ENCODE peak calls at places on chromosomes 13 and 19, in nine cellular contexts. One of them, this sample, is unnamed.

GRCh38 chr13:39451860-39452301 is 151.1 kb downstream of the LHFPL6 start:
- DNase-seq in stimulated activated CD4-positive, alpha-beta T cell treated with anti-CD3 and anti-CD28 coated beads, TNF-alpha, amount 100 ng/mL, for 48 hours: no peak
- DNase-seq in activated CD4-positive, alpha-beta memory T cell treated with anti-CD3 and anti-CD28 coated beads, Interleukin-2, amount 10 ng/mL, durations not matched to agents 7 days and 5 days: no peak
- DNase-seq in coronary artery: no peak
- DNase-seq in NCI-H187 treated with DMSO at 0.1 percent for 48 hours: no peak
- DNase-seq in stimulated activated CD8-positive, alpha-beta memory T cell treated with anti-CD3 and anti-CD28 coated beads, Interleukin-4, amount 100 ng/mL, for 24 hours: no peak
- DNase-seq in cardiac muscle cell: peak
- DNase-seq in neural crest cell: no peak
- DNase-seq in CD4-positive, CD25-positive, alpha-beta regulatory T cell: no peak
- DNase-seq in this sample: no peak

GRCh38 chr13:25062479-25062878 is 33.5 kb upstream of the PABPC3 start:
- DNase-seq in stimulated activated CD4-positive, alpha-beta T cell treated with anti-CD3 and anti-CD28 coated beads, TNF-alpha, amount 100 ng/mL, for 48 hours: no peak
- DNase-seq in CD4-positive, CD25-positive, alpha-beta regulatory T cell: no peak
- DNase-seq in stimulated activated CD8-positive, alpha-beta memory T cell treated with anti-CD3 and anti-CD28 coated beads, Interleukin-4, amount 100 ng/mL, for 24 hours: no peak
- DNase-seq in coronary artery: no peak
- DNase-seq in cardiac muscle cell: no peak
- DNase-seq in activated CD4-positive, alpha-beta memory T cell treated with anti-CD3 and anti-CD28 coated beads, Interleukin-2, amount 10 ng/mL, durations not matched to agents 7 days and 5 days: no peak
- DNase-seq in neural crest cell: no peak
- DNase-seq in NCI-H187 treated with DMSO at 0.1 percent for 48 hours: no peak
- DNase-seq in this sample: no peak

GRCh38 chr19:47381653-47382279 is 32.7 kb downstream of the DHX34 start:
- DNase-seq in activated CD4-positive, alpha-beta memory T cell treated with anti-CD3 and anti-CD28 coated beads, Interleukin-2, amount 10 ng/mL, durations not matched to agents 7 days and 5 days: peak
- DNase-seq in NCI-H187 treated with DMSO at 0.1 percent for 48 hours: no peak
- DNase-seq in stimulated activated CD8-positive, alpha-beta memory T cell treated with anti-CD3 and anti-CD28 coated beads, Interleukin-4, amount 100 ng/mL, for 24 hours: no peak
- DNase-seq in cardiac muscle cell: no peak
- DNase-seq in stimulated activated CD4-positive, alpha-beta T cell treated with anti-CD3 and anti-CD28 coated beads, TNF-alpha, amount 100 ng/mL, for 48 hours: no peak
- DNase-seq in coronary artery: no peak
- DNase-seq in CD4-positive, CD25-positive, alpha-beta regulatory T cell: peak
- DNase-seq in neural crest cell: no peak
- DNase-seq in this sample: no peak

GRCh38 chr19:7845390-7846179 is 15.6 kb downstream of the EVI5L start:
- DNase-seq in cardiac muscle cell: no peak
- DNase-seq in stimulated activated CD8-positive, alpha-beta memory T cell treated with anti-CD3 and anti-CD28 coated beads, Interleukin-4, amount 100 ng/mL, for 24 hours: no peak
- DNase-seq in stimulated activated CD4-positive, alpha-beta T cell treated with anti-CD3 and anti-CD28 coated beads, TNF-alpha, amount 100 ng/mL, for 48 hours: no peak
- DNase-seq in coronary artery: no peak
- DNase-seq in activated CD4-positive, alpha-beta memory T cell treated with anti-CD3 and anti-CD28 coated beads, Interleukin-2, amount 10 ng/mL, durations not matched to agents 7 days and 5 days: no peak
- DNase-seq in CD4-positive, CD25-positive, alpha-beta regulatory T cell: no peak
- DNase-seq in neural crest cell: no peak
- DNase-seq in NCI-H187 treated with DMSO at 0.1 percent for 48 hours: no peak
- DNase-seq in this sample: no peak

GRCh38 chr13:33761744-33762143 is 56.2 kb upstream of the RFC3 start:
- DNase-seq in cardiac muscle cell: peak
- DNase-seq in activated CD4-positive, alpha-beta memory T cell treated with anti-CD3 and anti-CD28 coated beads, Interleukin-2, amount 10 ng/mL, durations not matched to agents 7 days and 5 days: no peak
- DNase-seq in CD4-positive, CD25-positive, alpha-beta regulatory T cell: no peak
- DNase-seq in stimulated activated CD4-positive, alpha-beta T cell treated with anti-CD3 and anti-CD28 coated beads, TNF-alpha, amount 100 ng/mL, for 48 hours: no peak
- DNase-seq in coronary artery: no peak
- DNase-seq in neural crest cell: peak
- DNase-seq in stimulated activated CD8-positive, alpha-beta memory T cell treated with anti-CD3 and anti-CD28 coated beads, Interleukin-4, amount 100 ng/mL, for 24 hours: no peak
- DNase-seq in NCI-H187 treated with DMSO at 0.1 percent for 48 hours: no peak
- DNase-seq in this sample: no peak

GRCh38 chr13:22220186-22221160 is 549.6 kb downstream of the FGF9 start:
- DNase-seq in coronary artery: no peak
- DNase-seq in CD4-positive, CD25-positive, alpha-beta regulatory T cell: no peak
- DNase-seq in cardiac muscle cell: no peak
- DNase-seq in neural crest cell: no peak
- DNase-seq in NCI-H187 treated with DMSO at 0.1 percent for 48 hours: no peak
- DNase-seq in activated CD4-positive, alpha-beta memory T cell treated with anti-CD3 and anti-CD28 coated beads, Interleukin-2, amount 10 ng/mL, durations not matched to agents 7 days and 5 days: no peak
- DNase-seq in stimulated activated CD4-positive, alpha-beta T cell treated with anti-CD3 and anti-CD28 coated beads, TNF-alpha, amount 100 ng/mL, for 48 hours: no peak
- DNase-seq in stimulated activated CD8-positive, alpha-beta memory T cell treated with anti-CD3 and anti-CD28 coated beads, Interleukin-4, amount 100 ng/mL, for 24 hours: no peak
- DNase-seq in this sample: no peak

GRCh38 chr19:38657633-38658222 is 10.3 kb downstream of the ACTN4 start:
- DNase-seq in cardiac muscle cell: no peak
- DNase-seq in CD4-positive, CD25-positive, alpha-beta regulatory T cell: peak
- DNase-seq in stimulated activated CD8-positive, alpha-beta memory T cell treated with anti-CD3 and anti-CD28 coated beads, Interleukin-4, amount 100 ng/mL, for 24 hours: no peak
- DNase-seq in neural crest cell: no peak
- DNase-seq in NCI-H187 treated with DMSO at 0.1 percent for 48 hours: no peak
- DNase-seq in stimulated activated CD4-positive, alpha-beta T cell treated with anti-CD3 and anti-CD28 coated beads, TNF-alpha, amount 100 ng/mL, for 48 hours: no peak
- DNase-seq in coronary artery: no peak
- DNase-seq in activated CD4-positive, alpha-beta memory T cell treated with anti-CD3 and anti-CD28 coated beads, Interleukin-2, amount 10 ng/mL, durations not matched to agents 7 days and 5 days: no peak
- DNase-seq in this sample: no peak

GRCh38 chr13:35925669-35926068 is 205.5 kb downstream of the DCLK1 start:
- DNase-seq in neural crest cell: no peak
- DNase-seq in stimulated activated CD4-positive, alpha-beta T cell treated with anti-CD3 and anti-CD28 coated beads, TNF-alpha, amount 100 ng/mL, for 48 hours: no peak
- DNase-seq in cardiac muscle cell: no peak
- DNase-seq in CD4-positive, CD25-positive, alpha-beta regulatory T cell: no peak
- DNase-seq in NCI-H187 treated with DMSO at 0.1 percent for 48 hours: no peak
- DNase-seq in coronary artery: no peak
- DNase-seq in activated CD4-positive, alpha-beta memory T cell treated with anti-CD3 and anti-CD28 coated beads, Interleukin-2, amount 10 ng/mL, durations not matched to agents 7 days and 5 days: no peak
- DNase-seq in stimulated activated CD8-positive, alpha-beta memory T cell treated with anti-CD3 and anti-CD28 coated beads, Interleukin-4, amount 100 ng/mL, for 24 hours: no peak
- DNase-seq in this sample: no peak

GRCh38 chr13:44815507-44816074 is 173.7 kb downstream of the NUFIP1 start:
- DNase-seq in CD4-positive, CD25-positive, alpha-beta regulatory T cell: no peak
- DNase-seq in stimulated activated CD4-positive, alpha-beta T cell treated with anti-CD3 and anti-CD28 coated beads, TNF-alpha, amount 100 ng/mL, for 48 hours: peak
- DNase-seq in cardiac muscle cell: peak
- DNase-seq in coronary artery: no peak
- DNase-seq in neural crest cell: no peak
- DNase-seq in activated CD4-positive, alpha-beta memory T cell treated with anti-CD3 and anti-CD28 coated beads, Interleukin-2, amount 10 ng/mL, durations not matched to agents 7 days and 5 days: no peak
- DNase-seq in NCI-H187 treated with DMSO at 0.1 percent for 48 hours: no peak
- DNase-seq in stimulated activated CD8-positive, alpha-beta memory T cell treated with anti-CD3 and anti-CD28 coated beads, Interleukin-4, amount 100 ng/mL, for 24 hours: no peak
- DNase-seq in this sample: no peak

GRCh38 chr13:109922518-109922917 is 136.1 kb upstream of the IRS2 start:
- DNase-seq in stimulated activated CD8-positive, alpha-beta memory T cell treated with anti-CD3 and anti-CD28 coated beads, Interleukin-4, amount 100 ng/mL, for 24 hours: no peak
- DNase-seq in neural crest cell: no peak
- DNase-seq in CD4-positive, CD25-positive, alpha-beta regulatory T cell: no peak
- DNase-seq in activated CD4-positive, alpha-beta memory T cell treated with anti-CD3 and anti-CD28 coated beads, Interleukin-2, amount 10 ng/mL, durations not matched to agents 7 days and 5 days: no peak
- DNase-seq in NCI-H187 treated with DMSO at 0.1 percent for 48 hours: no peak
- DNase-seq in stimulated activated CD4-positive, alpha-beta T cell treated with anti-CD3 and anti-CD28 coated beads, TNF-alpha, amount 100 ng/mL, for 48 hours: no peak
- DNase-seq in coronary artery: no peak
- DNase-seq in cardiac muscle cell: no peak
- DNase-seq in this sample: no peak

GRCh38 chr19:38644719-38645118 is 2.7 kb upstream of the ACTN4 start:
- DNase-seq in stimulated activated CD4-positive, alpha-beta T cell treated with anti-CD3 and anti-CD28 coated beads, TNF-alpha, amount 100 ng/mL, for 48 hours: no peak
- DNase-seq in coronary artery: no peak
- DNase-seq in CD4-positive, CD25-positive, alpha-beta regulatory T cell: no peak
- DNase-seq in stimulated activated CD8-positive, alpha-beta memory T cell treated with anti-CD3 and anti-CD28 coated beads, Interleukin-4, amount 100 ng/mL, for 24 hours: no peak
- DNase-seq in cardiac muscle cell: no peak
- DNase-seq in NCI-H187 treated with DMSO at 0.1 percent for 48 hours: no peak
- DNase-seq in activated CD4-positive, alpha-beta memory T cell treated with anti-CD3 and anti-CD28 coated beads, Interleukin-2, amount 10 ng/mL, durations not matched to agents 7 days and 5 days: no peak
- DNase-seq in neural crest cell: no peak
- DNase-seq in this sample: no peak

GRCh38 chr19:15195987-15196682 is 4.7 kb downstream of the NOTCH3 start:
- DNase-seq in coronary artery: no peak
- DNase-seq in activated CD4-positive, alpha-beta memory T cell treated with anti-CD3 and anti-CD28 coated beads, Interleukin-2, amount 10 ng/mL, durations not matched to agents 7 days and 5 days: no peak
- DNase-seq in stimulated activated CD4-positive, alpha-beta T cell treated with anti-CD3 and anti-CD28 coated beads, TNF-alpha, amount 100 ng/mL, for 48 hours: no peak
- DNase-seq in neural crest cell: no peak
- DNase-seq in CD4-positive, CD25-positive, alpha-beta regulatory T cell: no peak
- DNase-seq in NCI-H187 treated with DMSO at 0.1 percent for 48 hours: no peak
- DNase-seq in cardiac muscle cell: peak
- DNase-seq in stimulated activated CD8-positive, alpha-beta memory T cell treated with anti-CD3 and anti-CD28 coated beads, Interleukin-4, amount 100 ng/mL, for 24 hours: no peak
- DNase-seq in this sample: peak

GRCh38 chr19:1122972-1123363 is 19.2 kb downstream of the GPX4 start:
- DNase-seq in coronary artery: no peak
- DNase-seq in NCI-H187 treated with DMSO at 0.1 percent for 48 hours: no peak
- DNase-seq in stimulated activated CD4-positive, alpha-beta T cell treated with anti-CD3 and anti-CD28 coated beads, TNF-alpha, amount 100 ng/mL, for 48 hours: peak
- DNase-seq in stimulated activated CD8-positive, alpha-beta memory T cell treated with anti-CD3 and anti-CD28 coated beads, Interleukin-4, amount 100 ng/mL, for 24 hours: no peak
- DNase-seq in CD4-positive, CD25-positive, alpha-beta regulatory T cell: no peak
- DNase-seq in cardiac muscle cell: peak
- DNase-seq in activated CD4-positive, alpha-beta memory T cell treated with anti-CD3 and anti-CD28 coated beads, Interleukin-2, amount 10 ng/mL, durations not matched to agents 7 days and 5 days: peak
- DNase-seq in neural crest cell: peak
- DNase-seq in this sample: peak

GRCh38 chr13:107035778-107036177 is 467.8 kb upstream of the ARGLU1 start:
- DNase-seq in activated CD4-positive, alpha-beta memory T cell treated with anti-CD3 and anti-CD28 coated beads, Interleukin-2, amount 10 ng/mL, durations not matched to agents 7 days and 5 days: no peak
- DNase-seq in neural crest cell: no peak
- DNase-seq in stimulated activated CD8-positive, alpha-beta memory T cell treated with anti-CD3 and anti-CD28 coated beads, Interleukin-4, amount 100 ng/mL, for 24 hours: no peak
- DNase-seq in stimulated activated CD4-positive, alpha-beta T cell treated with anti-CD3 and anti-CD28 coated beads, TNF-alpha, amount 100 ng/mL, for 48 hours: no peak
- DNase-seq in coronary artery: no peak
- DNase-seq in NCI-H187 treated with DMSO at 0.1 percent for 48 hours: no peak
- DNase-seq in cardiac muscle cell: peak
- DNase-seq in CD4-positive, CD25-positive, alpha-beta regulatory T cell: no peak
- DNase-seq in this sample: no peak

GRCh38 chr13:74136089-74136658 is 2.0 kb upstream of the KLF12 start:
- DNase-seq in cardiac muscle cell: peak
- DNase-seq in neural crest cell: peak
- DNase-seq in stimulated activated CD8-positive, alpha-beta memory T cell treated with anti-CD3 and anti-CD28 coated beads, Interleukin-4, amount 100 ng/mL, for 24 hours: no peak
- DNase-seq in NCI-H187 treated with DMSO at 0.1 percent for 48 hours: no peak
- DNase-seq in stimulated activated CD4-positive, alpha-beta T cell treated with anti-CD3 and anti-CD28 coated beads, TNF-alpha, amount 100 ng/mL, for 48 hours: peak
- DNase-seq in coronary artery: peak
- DNase-seq in activated CD4-positive, alpha-beta memory T cell treated with anti-CD3 and anti-CD28 coated beads, Interleukin-2, amount 10 ng/mL, durations not matched to agents 7 days and 5 days: peak
- DNase-seq in CD4-positive, CD25-positive, alpha-beta regulatory T cell: peak
- DNase-seq in this sample: peak

GRCh38 chr19:29665826-29666633 is 769 bp downstream of the PLEKHF1 start:
- DNase-seq in cardiac muscle cell: peak
- DNase-seq in neural crest cell: no peak
- DNase-seq in CD4-positive, CD25-positive, alpha-beta regulatory T cell: no peak
- DNase-seq in stimulated activated CD8-positive, alpha-beta memory T cell treated with anti-CD3 and anti-CD28 coated beads, Interleukin-4, amount 100 ng/mL, for 24 hours: no peak
- DNase-seq in coronary artery: peak
- DNase-seq in NCI-H187 treated with DMSO at 0.1 percent for 48 hours: no peak
- DNase-seq in activated CD4-positive, alpha-beta memory T cell treated with anti-CD3 and anti-CD28 coated beads, Interleukin-2, amount 10 ng/mL, durations not matched to agents 7 days and 5 days: no peak
- DNase-seq in stimulated activated CD4-positive, alpha-beta T cell treated with anti-CD3 and anti-CD28 coated beads, TNF-alpha, amount 100 ng/mL, for 48 hours: no peak
- DNase-seq in this sample: peak

GRCh38 chr19:14516746-14517438 is 1.3 kb downstream of the DNAJB1 start:
- DNase-seq in neural crest cell: no peak
- DNase-seq in stimulated activated CD8-positive, alpha-beta memory T cell treated with anti-CD3 and anti-CD28 coated beads, Interleukin-4, amount 100 ng/mL, for 24 hours: peak
- DNase-seq in cardiac muscle cell: no peak
- DNase-seq in CD4-positive, CD25-positive, alpha-beta regulatory T cell: peak
- DNase-seq in activated CD4-positive, alpha-beta memory T cell treated with anti-CD3 and anti-CD28 coated beads, Interleukin-2, amount 10 ng/mL, durations not matched to agents 7 days and 5 days: peak
- DNase-seq in NCI-H187 treated with DMSO at 0.1 percent for 48 hours: no peak
- DNase-seq in stimulated activated CD4-positive, alpha-beta T cell treated with anti-CD3 and anti-CD28 coated beads, TNF-alpha, amount 100 ng/mL, for 48 hours: no peak
- DNase-seq in coronary artery: no peak
- DNase-seq in this sample: no peak

GRCh38 chr19:19748249-19748938 is 15.5 kb upstream of the ZNF14 start:
- DNase-seq in activated CD4-positive, alpha-beta memory T cell treated with anti-CD3 and anti-CD28 coated beads, Interleukin-2, amount 10 ng/mL, durations not matched to agents 7 days and 5 days: no peak
- DNase-seq in neural crest cell: no peak
- DNase-seq in stimulated activated CD4-positive, alpha-beta T cell treated with anti-CD3 and anti-CD28 coated beads, TNF-alpha, amount 100 ng/mL, for 48 hours: no peak
- DNase-seq in NCI-H187 treated with DMSO at 0.1 percent for 48 hours: no peak
- DNase-seq in stimulated activated CD8-positive, alpha-beta memory T cell treated with anti-CD3 and anti-CD28 coated beads, Interleukin-4, amount 100 ng/mL, for 24 hours: no peak
- DNase-seq in cardiac muscle cell: no peak
- DNase-seq in coronary artery: peak
- DNase-seq in CD4-positive, CD25-positive, alpha-beta regulatory T cell: no peak
- DNase-seq in this sample: no peak

GRCh38 chr13:113157206-113157928 is 1.1 kb upstream of the PROZ start:
- DNase-seq in activated CD4-positive, alpha-beta memory T cell treated with anti-CD3 and anti-CD28 coated beads, Interleukin-2, amount 10 ng/mL, durations not matched to agents 7 days and 5 days: peak
- DNase-seq in CD4-positive, CD25-positive, alpha-beta regulatory T cell: no peak
- DNase-seq in cardiac muscle cell: no peak
- DNase-seq in neural crest cell: no peak
- DNase-seq in stimulated activated CD8-positive, alpha-beta memory T cell treated with anti-CD3 and anti-CD28 coated beads, Interleukin-4, amount 100 ng/mL, for 24 hours: no peak
- DNase-seq in NCI-H187 treated with DMSO at 0.1 percent for 48 hours: no peak
- DNase-seq in coronary artery: peak
- DNase-seq in stimulated activated CD4-positive, alpha-beta T cell treated with anti-CD3 and anti-CD28 coated beads, TNF-alpha, amount 100 ng/mL, for 48 hours: no peak
- DNase-seq in this sample: no peak

GRCh38 chr19:49741210-49741844 is 21.8 kb downstream of the TSKS start:
- DNase-seq in cardiac muscle cell: no peak
- DNase-seq in stimulated activated CD8-positive, alpha-beta memory T cell treated with anti-CD3 and anti-CD28 coated beads, Interleukin-4, amount 100 ng/mL, for 24 hours: no peak
- DNase-seq in activated CD4-positive, alpha-beta memory T cell treated with anti-CD3 and anti-CD28 coated beads, Interleukin-2, amount 10 ng/mL, durations not matched to agents 7 days and 5 days: no peak
- DNase-seq in CD4-positive, CD25-positive, alpha-beta regulatory T cell: no peak
- DNase-seq in stimulated activated CD4-positive, alpha-beta T cell treated with anti-CD3 and anti-CD28 coated beads, TNF-alpha, amount 100 ng/mL, for 48 hours: no peak
- DNase-seq in NCI-H187 treated with DMSO at 0.1 percent for 48 hours: no peak
- DNase-seq in neural crest cell: no peak
- DNase-seq in coronary artery: no peak
- DNase-seq in this sample: no peak

GRCh38 chr13:36432106-36432544 is at the start of gene CCNA1:
- DNase-seq in stimulated activated CD8-positive, alpha-beta memory T cell treated with anti-CD3 and anti-CD28 coated beads, Interleukin-4, amount 100 ng/mL, for 24 hours: no peak
- DNase-seq in cardiac muscle cell: peak
- DNase-seq in CD4-positive, CD25-positive, alpha-beta regulatory T cell: no peak
- DNase-seq in activated CD4-positive, alpha-beta memory T cell treated with anti-CD3 and anti-CD28 coated beads, Interleukin-2, amount 10 ng/mL, durations not matched to agents 7 days and 5 days: peak
- DNase-seq in stimulated activated CD4-positive, alpha-beta T cell treated with anti-CD3 and anti-CD28 coated beads, TNF-alpha, amount 100 ng/mL, for 48 hours: no peak
- DNase-seq in neural crest cell: peak
- DNase-seq in coronary artery: no peak
- DNase-seq in NCI-H187 treated with DMSO at 0.1 percent for 48 hours: no peak
- DNase-seq in this sample: peak

GRCh38 chr13:32278456-32278855 is 36.7 kb downstream of the ZAR1L start:
- DNase-seq in NCI-H187 treated with DMSO at 0.1 percent for 48 hours: no peak
- DNase-seq in CD4-positive, CD25-positive, alpha-beta regulatory T cell: no peak
- DNase-seq in neural crest cell: no peak
- DNase-seq in stimulated activated CD8-positive, alpha-beta memory T cell treated with anti-CD3 and anti-CD28 coated beads, Interleukin-4, amount 100 ng/mL, for 24 hours: no peak
- DNase-seq in activated CD4-positive, alpha-beta memory T cell treated with anti-CD3 and anti-CD28 coated beads, Interleukin-2, amount 10 ng/mL, durations not matched to agents 7 days and 5 days: no peak
- DNase-seq in coronary artery: no peak
- DNase-seq in cardiac muscle cell: no peak
- DNase-seq in stimulated activated CD4-positive, alpha-beta T cell treated with anti-CD3 and anti-CD28 coated beads, TNF-alpha, amount 100 ng/mL, for 48 hours: no peak
- DNase-seq in this sample: no peak

GRCh38 chr19:6020972-6021805 is 43.2 kb upstream of the RANBP3 start:
- DNase-seq in coronary artery: no peak
- DNase-seq in activated CD4-positive, alpha-beta memory T cell treated with anti-CD3 and anti-CD28 coated beads, Interleukin-2, amount 10 ng/mL, durations not matched to agents 7 days and 5 days: no peak
- DNase-seq in stimulated activated CD4-positive, alpha-beta T cell treated with anti-CD3 and anti-CD28 coated beads, TNF-alpha, amount 100 ng/mL, for 48 hours: no peak
- DNase-seq in NCI-H187 treated with DMSO at 0.1 percent for 48 hours: no peak
- DNase-seq in CD4-positive, CD25-positive, alpha-beta regulatory T cell: no peak
- DNase-seq in stimulated activated CD8-positive, alpha-beta memory T cell treated with anti-CD3 and anti-CD28 coated beads, Interleukin-4, amount 100 ng/mL, for 24 hours: no peak
- DNase-seq in neural crest cell: no peak
- DNase-seq in cardiac muscle cell: no peak
- DNase-seq in this sample: no peak

GRCh38 chr13:40452741-40453665 is 213.4 kb downstream of the FOXO1 start:
- DNase-seq in cardiac muscle cell: no peak
- DNase-seq in NCI-H187 treated with DMSO at 0.1 percent for 48 hours: no peak
- DNase-seq in coronary artery: no peak
- DNase-seq in stimulated activated CD8-positive, alpha-beta memory T cell treated with anti-CD3 and anti-CD28 coated beads, Interleukin-4, amount 100 ng/mL, for 24 hours: no peak
- DNase-seq in activated CD4-positive, alpha-beta memory T cell treated with anti-CD3 and anti-CD28 coated beads, Interleukin-2, amount 10 ng/mL, durations not matched to agents 7 days and 5 days: no peak
- DNase-seq in neural crest cell: no peak
- DNase-seq in stimulated activated CD4-positive, alpha-beta T cell treated with anti-CD3 and anti-CD28 coated beads, TNF-alpha, amount 100 ng/mL, for 48 hours: no peak
- DNase-seq in CD4-positive, CD25-positive, alpha-beta regulatory T cell: no peak
- DNase-seq in this sample: no peak

GRCh38 chr13:93690139-93690538 is 463.5 kb downstream of the GPC6 start:
- DNase-seq in NCI-H187 treated with DMSO at 0.1 percent for 48 hours: no peak
- DNase-seq in coronary artery: no peak
- DNase-seq in activated CD4-positive, alpha-beta memory T cell treated with anti-CD3 and anti-CD28 coated beads, Interleukin-2, amount 10 ng/mL, durations not matched to agents 7 days and 5 days: no peak
- DNase-seq in neural crest cell: peak
- DNase-seq in CD4-positive, CD25-positive, alpha-beta regulatory T cell: peak
- DNase-seq in cardiac muscle cell: peak
- DNase-seq in stimulated activated CD4-positive, alpha-beta T cell treated with anti-CD3 and anti-CD28 coated beads, TNF-alpha, amount 100 ng/mL, for 48 hours: no peak
- DNase-seq in stimulated activated CD8-positive, alpha-beta memory T cell treated with anti-CD3 and anti-CD28 coated beads, Interleukin-4, amount 100 ng/mL, for 24 hours: no peak
- DNase-seq in this sample: no peak

GRCh38 chr19:10168386-10168948 is 26.3 kb downstream of the DNMT1 start:
- DNase-seq in CD4-positive, CD25-positive, alpha-beta regulatory T cell: no peak
- DNase-seq in stimulated activated CD8-positive, alpha-beta memory T cell treated with anti-CD3 and anti-CD28 coated beads, Interleukin-4, amount 100 ng/mL, for 24 hours: no peak
- DNase-seq in coronary artery: no peak
- DNase-seq in neural crest cell: no peak
- DNase-seq in cardiac muscle cell: no peak
- DNase-seq in activated CD4-positive, alpha-beta memory T cell treated with anti-CD3 and anti-CD28 coated beads, Interleukin-2, amount 10 ng/mL, durations not matched to agents 7 days and 5 days: no peak
- DNase-seq in NCI-H187 treated with DMSO at 0.1 percent for 48 hours: no peak
- DNase-seq in stimulated activated CD4-positive, alpha-beta T cell treated with anti-CD3 and anti-CD28 coated beads, TNF-alpha, amount 100 ng/mL, for 48 hours: no peak
- DNase-seq in this sample: no peak

GRCh38 chr13:93080587-93080986 is 146.0 kb upstream of the GPC6 start:
- DNase-seq in NCI-H187 treated with DMSO at 0.1 percent for 48 hours: peak
- DNase-seq in activated CD4-positive, alpha-beta memory T cell treated with anti-CD3 and anti-CD28 coated beads, Interleukin-2, amount 10 ng/mL, durations not matched to agents 7 days and 5 days: no peak
- DNase-seq in coronary artery: no peak
- DNase-seq in stimulated activated CD4-positive, alpha-beta T cell treated with anti-CD3 and anti-CD28 coated beads, TNF-alpha, amount 100 ng/mL, for 48 hours: no peak
- DNase-seq in neural crest cell: no peak
- DNase-seq in cardiac muscle cell: peak
- DNase-seq in CD4-positive, CD25-positive, alpha-beta regulatory T cell: no peak
- DNase-seq in stimulated activated CD8-positive, alpha-beta memory T cell treated with anti-CD3 and anti-CD28 coated beads, Interleukin-4, amount 100 ng/mL, for 24 hours: no peak
- DNase-seq in this sample: no peak

GRCh38 chr13:58080806-58081205 is 449.3 kb downstream of the PCDH17 start:
- DNase-seq in neural crest cell: no peak
- DNase-seq in coronary artery: no peak
- DNase-seq in activated CD4-positive, alpha-beta memory T cell treated with anti-CD3 and anti-CD28 coated beads, Interleukin-2, amount 10 ng/mL, durations not matched to agents 7 days and 5 days: no peak
- DNase-seq in stimulated activated CD8-positive, alpha-beta memory T cell treated with anti-CD3 and anti-CD28 coated beads, Interleukin-4, amount 100 ng/mL, for 24 hours: no peak
- DNase-seq in CD4-positive, CD25-positive, alpha-beta regulatory T cell: no peak
- DNase-seq in stimulated activated CD4-positive, alpha-beta T cell treated with anti-CD3 and anti-CD28 coated beads, TNF-alpha, amount 100 ng/mL, for 48 hours: no peak
- DNase-seq in cardiac muscle cell: no peak
- DNase-seq in NCI-H187 treated with DMSO at 0.1 percent for 48 hours: no peak
- DNase-seq in this sample: no peak

GRCh38 chr19:51123381-51124186 is 1.1 kb upstream of the SIGLEC9 start:
- DNase-seq in stimulated activated CD4-positive, alpha-beta T cell treated with anti-CD3 and anti-CD28 coated beads, TNF-alpha, amount 100 ng/mL, for 48 hours: no peak
- DNase-seq in stimulated activated CD8-positive, alpha-beta memory T cell treated with anti-CD3 and anti-CD28 coated beads, Interleukin-4, amount 100 ng/mL, for 24 hours: no peak
- DNase-seq in CD4-positive, CD25-positive, alpha-beta regulatory T cell: peak
- DNase-seq in NCI-H187 treated with DMSO at 0.1 percent for 48 hours: no peak
- DNase-seq in neural crest cell: no peak
- DNase-seq in cardiac muscle cell: no peak
- DNase-seq in activated CD4-positive, alpha-beta memory T cell treated with anti-CD3 and anti-CD28 coated beads, Interleukin-2, amount 10 ng/mL, durations not matched to agents 7 days and 5 days: peak
- DNase-seq in coronary artery: no peak
- DNase-seq in this sample: no peak

GRCh38 chr19:4390017-4390861 is 10.1 kb downstream of the SH3GL1 start:
- DNase-seq in CD4-positive, CD25-positive, alpha-beta regulatory T cell: no peak
- DNase-seq in coronary artery: no peak
- DNase-seq in neural crest cell: no peak
- DNase-seq in NCI-H187 treated with DMSO at 0.1 percent for 48 hours: no peak
- DNase-seq in cardiac muscle cell: peak
- DNase-seq in stimulated activated CD8-positive, alpha-beta memory T cell treated with anti-CD3 and anti-CD28 coated beads, Interleukin-4, amount 100 ng/mL, for 24 hours: no peak
- DNase-seq in stimulated activated CD4-positive, alpha-beta T cell treated with anti-CD3 and anti-CD28 coated beads, TNF-alpha, amount 100 ng/mL, for 48 hours: no peak
- DNase-seq in activated CD4-positive, alpha-beta memory T cell treated with anti-CD3 and anti-CD28 coated beads, Interleukin-2, amount 10 ng/mL, durations not matched to agents 7 days and 5 days: no peak
- DNase-seq in this sample: peak

GRCh38 chr19:28633223-28634030 is 579.5 kb downstream of the UQCRFS1 start:
- DNase-seq in activated CD4-positive, alpha-beta memory T cell treated with anti-CD3 and anti-CD28 coated beads, Interleukin-2, amount 10 ng/mL, durations not matched to agents 7 days and 5 days: peak
- DNase-seq in CD4-positive, CD25-positive, alpha-beta regulatory T cell: no peak
- DNase-seq in coronary artery: no peak
- DNase-seq in cardiac muscle cell: peak
- DNase-seq in NCI-H187 treated with DMSO at 0.1 percent for 48 hours: no peak
- DNase-seq in neural crest cell: peak
- DNase-seq in stimulated activated CD8-positive, alpha-beta memory T cell treated with anti-CD3 and anti-CD28 coated beads, Interleukin-4, amount 100 ng/mL, for 24 hours: peak
- DNase-seq in stimulated activated CD4-positive, alpha-beta T cell treated with anti-CD3 and anti-CD28 coated beads, TNF-alpha, amount 100 ng/mL, for 48 hours: peak
- DNase-seq in this sample: peak